ENCODE peak calls at places on chromosomes 5 and 9, in four cellular contexts. X, C, A and Q are unnamed samples.

GRCh38 chr9:1050125-1050895 is at the start of gene DMRT2:
- DNase-seq in X (no peak), A (peak; percentile 90), C (peak; percentile 85), Q (peak; percentile 88)

GRCh38 chr5:76144892-76145291 is 61.7 kb downstream of the SV2C start:
- DNase-seq in A (no peak), X (no peak), C (no peak), Q (no peak)

GRCh38 chr5:134466241-134467069 is 54.8 kb upstream of the CDKN2AIPNL start:
- DNase-seq in A (peak; percentile 88), X (peak; percentile 32), C (peak; percentile 95), Q (peak; percentile 99)

GRCh38 chr5:113615708-113616107 is 102.2 kb downstream of the YTHDC2 start:
- DNase-seq in X (no peak), C (no peak), A (no peak), Q (no peak)

GRCh38 chr5:14741131-14741530 is 76.6 kb downstream of the OTULIN start:
- DNase-seq in C (no peak), X (no peak), A (no peak), Q (no peak)

GRCh38 chr5:140182075-140182709 is 7.2 kb downstream of the CYSTM1 start:
- DNase-seq in X (no peak), A (no peak), C (peak; percentile 36), Q (no peak)

GRCh38 chr5:40386293-40386692 is 293.4 kb upstream of the PTGER4 start:
- DNase-seq in X (no peak), C (no peak), A (no peak), Q (no peak)

GRCh38 chr5:79544136-79544535 is 30.2 kb upstream of the HOMER1 start:
- DNase-seq in X (no peak), A (no peak), C (peak; percentile 43), Q (peak; percentile 27)

GRCh38 chr9:70438341-70438924 is 24.0 kb upstream of the KLF9 start:
- DNase-seq in X (no peak), C (peak; percentile 62), A (no peak), Q (peak; percentile 62)

GRCh38 chr9:76219555-76220151 is 174.6 kb downstream of the RFK start:
- DNase-seq in C (no peak), X (no peak), A (no peak), Q (no peak)

GRCh38 chr9:95351051-95351450 is 33.5 kb upstream of the FANCC start:
- DNase-seq in A (no peak), X (no peak), C (no peak), Q (no peak)

GRCh38 chr5:112687306-112687705 is 50.4 kb upstream of the APC start:
- DNase-seq in X (no peak), C (no peak), A (no peak), Q (no peak)